ENCODE peak calls at places on chromosomes 3 and 15, in eight cellular contexts. B, O, Y, C, T, Z, I and X are unnamed samples.

GRCh38 chr3:20742903-20743302 is 556.9 kb upstream of the SGO1 start:
- DNase-seq in B (no peak), C (no peak), Y (no peak), Z (no peak), I (no peak), T (no peak), O (no peak), X (peak; percentile 5)

GRCh38 chr3:57587946-57588345 is 9.2 kb downstream of the ARF4 start:
- DNase-seq in Z (no peak), B (no peak), Y (no peak), O (no peak), I (no peak), T (no peak), C (no peak), X (no peak)

GRCh38 chr3:119774419-119774818 is 7.5 kb upstream of the NR1I2 start:
- DNase-seq in B (no peak), Z (no peak), C (peak; percentile 47), I (no peak), O (no peak), T (no peak), Y (no peak), X (no peak)

GRCh38 chr15:59074607-59075006 is 30.3 kb upstream of the CCNB2 start:
- DNase-seq in O (no peak), C (peak; percentile 90), I (no peak), Y (no peak), Z (no peak), B (no peak), T (no peak), X (no peak)

GRCh38 chr3:129593595-129594339 is 12.7 kb downstream of the PLXND1 start:
- DNase-seq in Z (peak; percentile 71), B (no peak), I (no peak), O (peak; percentile 34), Y (peak; percentile 82), T (no peak), C (peak; percentile 47), X (no peak)

GRCh38 chr3:105518806-105519418 is 152.2 kb downstream of the ALCAM start:
- DNase-seq in C (peak; percentile 68), Z (no peak), T (no peak), B (peak; percentile 54), O (no peak), I (peak; percentile 19), Y (peak; percentile 53), X (peak; percentile 29)

GRCh38 chr3:103126111-103126510 is 691.3 kb downstream of the ZPLD1 start:
- DNase-seq in C (no peak), Z (no peak), B (no peak), T (no peak), I (no peak), Y (no peak), O (no peak), X (no peak)

GRCh38 chr3:104126463-104126862 is 1240.2 kb upstream of the ALCAM start:
- DNase-seq in O (no peak), T (no peak), Y (peak; percentile 46), I (no peak), Z (no peak), C (no peak), B (no peak), X (no peak)

GRCh38 chr15:58083526-58083925 is 18.0 kb upstream of the ALDH1A2 start:
- DNase-seq in Y (no peak), I (no peak), O (no peak), C (no peak), Z (no peak), T (no peak), B (no peak), X (no peak)

GRCh38 chr3:171494457-171495109 is 34.4 kb upstream of the TNIK start:
- DNase-seq in B (no peak), I (no peak), Y (no peak), Z (no peak), O (no peak), T (no peak), C (no peak), X (no peak)

GRCh38 chr15:70164156-70164900 is 66.6 kb upstream of the TLE3 start:
- DNase-seq in B (no peak), O (no peak), Z (no peak), Y (peak; percentile 32), T (no peak), C (no peak), I (no peak), X (no peak)

DNA sequence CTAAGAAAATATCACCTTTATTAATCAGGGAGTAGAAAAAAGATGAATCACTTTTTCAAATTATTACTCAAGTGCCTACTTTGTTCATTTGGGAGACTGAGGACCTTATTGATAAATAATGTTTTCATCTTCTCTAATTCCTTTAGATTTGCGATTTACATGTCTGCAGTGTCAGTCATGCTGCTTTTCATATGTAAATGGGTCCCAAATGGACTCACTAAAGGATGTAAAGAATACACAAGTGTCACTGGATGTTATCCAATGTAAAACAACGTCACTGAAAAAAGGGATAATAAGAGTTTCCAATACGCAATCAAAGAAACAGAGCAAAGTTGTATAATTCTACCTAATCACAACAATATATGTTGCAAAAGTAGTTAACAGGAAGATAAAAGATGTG is 84.9 kb downstream of the TFDP2 start:
- DNase-seq in Z (no peak), I (no peak), Y (no peak), T (no peak), B (no peak), O (no peak), C (no peak), X (no peak)
- H3K27ac ChIP-seq in Z (no peak overlapping the region), I (no peak overlapping the region), Y (no peak overlapping the region), T (no peak overlapping the region), B (no peak overlapping the region), O (no peak overlapping the region), C (no peak overlapping the region), X (no peak overlapping the region)

DNA sequence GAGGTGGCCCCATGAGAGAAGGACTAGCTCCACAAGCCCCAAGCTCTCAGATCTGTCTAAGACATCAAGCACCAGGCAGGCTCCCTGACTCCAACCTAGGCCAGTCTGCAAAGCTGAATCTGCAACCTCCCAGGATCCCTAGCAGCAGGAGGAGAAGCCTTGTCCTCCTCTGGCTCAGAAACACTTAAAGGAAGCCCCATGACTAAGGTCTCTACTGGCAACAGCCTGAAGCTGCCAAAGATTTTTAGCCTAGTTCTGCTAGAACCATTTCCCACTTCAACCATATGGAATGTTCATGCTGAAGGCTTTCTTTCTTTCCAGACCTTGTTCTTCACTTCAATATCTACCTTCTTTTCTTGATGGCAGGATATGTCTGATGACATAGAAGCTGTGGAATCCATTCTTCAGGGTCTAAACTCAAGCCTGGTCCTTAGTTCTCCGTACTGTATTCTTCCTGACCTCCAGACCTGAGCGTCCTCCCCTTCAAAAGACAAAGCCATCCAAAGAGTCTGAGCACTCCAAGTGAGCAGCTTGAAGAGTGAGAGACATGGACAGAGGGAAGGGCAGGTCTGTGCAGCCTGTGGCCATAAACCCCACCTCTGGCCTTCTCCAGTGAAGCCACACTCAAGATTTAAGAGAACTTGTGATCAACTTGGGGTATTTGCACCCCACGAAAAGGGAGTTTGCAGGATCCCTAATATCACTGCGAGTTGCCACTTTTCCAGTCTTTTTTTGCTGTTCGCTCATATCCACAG is 23.1 kb downstream of the SST start:
- DNase-seq in C (no peak), T (no peak), I (no peak), B (no peak), Z (no peak), Y (no peak), O (no peak), X (no peak)
- H3K4me3 ChIP-seq in C (no peak overlapping the region), T (no peak overlapping the region), I (no peak overlapping the region), B (no peak overlapping the region), Z (no peak overlapping the region), Y (no peak overlapping the region), O (no peak overlapping the region), X (no peak overlapping the region)

DNA sequence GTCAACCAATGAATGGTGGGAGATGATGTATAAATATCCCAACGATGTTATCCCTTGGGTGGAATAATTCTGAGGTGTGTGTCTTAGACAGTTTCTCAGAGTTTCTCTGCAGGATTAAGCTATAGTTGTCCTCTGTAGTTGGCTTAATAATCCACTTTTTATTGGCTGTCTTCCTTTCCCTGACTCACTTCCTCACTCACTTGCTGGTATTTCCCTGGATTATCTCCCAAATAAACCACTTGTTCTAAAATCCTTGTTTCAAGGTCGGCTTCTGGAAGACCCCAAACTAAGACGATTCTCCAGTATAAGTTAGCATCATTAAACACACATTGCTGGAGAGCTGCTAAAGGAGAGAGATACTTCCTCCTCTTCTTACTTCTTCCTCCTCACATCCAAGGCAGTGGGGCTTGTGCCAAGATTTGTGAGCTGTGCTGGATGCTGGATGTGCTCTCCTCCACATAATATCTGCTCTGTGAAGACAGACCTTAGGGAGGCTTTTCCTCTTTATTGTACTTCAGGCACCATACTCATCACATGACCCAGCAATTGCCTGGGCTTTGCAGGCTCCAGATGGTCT is 22.5 kb upstream of the ROPN1 start:
- DNase-seq in I (no peak), Y (no peak), Z (no peak), O (no peak), B (no peak), C (no peak), T (no peak), X (no peak)
- H3K27ac ChIP-seq in I (no peak overlapping the region), Y (no peak overlapping the region), Z (no peak overlapping the region), O (no peak overlapping the region), B (no peak overlapping the region), C (no peak overlapping the region), T (no peak overlapping the region), X (no peak overlapping the region)

GRCh38 chr15:36605626-36606263 is 26.3 kb downstream of the CDIN1 start:
- DNase-seq in T (no peak), Z (no peak), B (no peak), Y (no peak), C (no peak), O (no peak), I (no peak), X (no peak)

GRCh38 chr15:36598529-36599177 is 19.2 kb downstream of the CDIN1 start:
- DNase-seq in I (no peak), Y (no peak), O (no peak), B (no peak), C (no peak), Z (no peak), T (no peak), X (no peak)

GRCh38 chr15:36599824-36600365 is 20.5 kb downstream of the CDIN1 start:
- DNase-seq in I (no peak), B (no peak), Z (no peak), Y (no peak), C (no peak), O (no peak), T (no peak), X (no peak)

GRCh38 chr15:36601952-36602351 is 22.5 kb downstream of the CDIN1 start:
- DNase-seq in Y (no peak), T (peak; percentile 22), Z (no peak), O (no peak), I (no peak), B (no peak), C (no peak), X (no peak)

GRCh38 chr15:36601497-36601932 is 22.1 kb downstream of the CDIN1 start:
- DNase-seq in Y (no peak), O (no peak), I (no peak), T (peak; percentile 47), Z (peak; percentile 74), C (no peak), B (no peak), X (no peak)
- H3K4me3 ChIP-seq in Y (no peak overlapping the region), O (no peak overlapping the region), I (no peak overlapping the region), T (peak overlapping the region; percentile 57), Z (no peak overlapping the region), C (no peak overlapping the region), B (no peak overlapping the region), X (no peak overlapping the region)

GRCh38 chr3:86624192-86624591 is 366.8 kb downstream of the VGLL3 start:
- DNase-seq in O (no peak), Y (no peak), B (no peak), Z (no peak), I (no peak), T (no peak), C (no peak), X (no peak)
- H3K27ac ChIP-seq in O (no peak overlapping the region), Y (no peak overlapping the region), B (no peak overlapping the region), Z (no peak overlapping the region), I (no peak overlapping the region), T (no peak overlapping the region), C (no peak overlapping the region), X (no peak overlapping the region)